ENCODE peak calls at places on chromosome 9, in five cellular contexts. I is Peyer's patch, V is sigmoid colon, Z is GM12865, A is testis. L is an unnamed sample.

GRCh38 chr9:69455311-69455710 is 130.3 kb downstream of the ENTREP1 start:
- DNase-seq in I (no peak), V (no peak), Z (no peak), A (no peak), L (no peak)

GRCh38 chr9:121447341-121447834 is 52.3 kb downstream of the GGTA1 start:
- DNase-seq in I (no peak), V (no peak), Z (no peak), A (no peak), L (no peak)

GRCh38 chr9:119074017-119074416 is 295.2 kb downstream of the BRINP1 start:
- DNase-seq in I (no peak), V (no peak), Z (peak), A (no peak), L (no peak)

GRCh38 chr9:88198346-88198807 is 60.1 kb upstream of the SPATA31C2 start:
- DNase-seq in I (no peak), V (no peak), Z (no peak), A (no peak), L (no peak)

GRCh38 chr9:114046237-114046755 is 31.8 kb downstream of the AMBP start:
- DNase-seq in I (no peak), V (no peak), Z (no peak), A (no peak), L (no peak)

GRCh38 chr9:21549251-21549765 is 67.2 kb upstream of the IFNE start:
- DNase-seq in I (no peak), V (no peak), Z (no peak), A (no peak), L (no peak)

GRCh38 chr9:374726-375125 is 160.1 kb downstream of the DOCK8 start:
- DNase-seq in I (no peak), V (no peak), Z (no peak), A (no peak), L (no peak)

GRCh38 chr9:6987381-6987780 is 229.6 kb downstream of the KDM4C start:
- DNase-seq in I (no peak), V (no peak), Z (no peak), A (no peak), L (no peak)

GRCh38 chr9:107422189-107422802 is 67.3 kb downstream of the KLF4 start:
- DNase-seq in I (no peak), V (peak), Z (peak), A (peak), L (no peak)

GRCh38 chr9:15373201-15373530 is 49.5 kb upstream of the SNAPC3 start:
- DNase-seq in I (no peak), V (no peak), Z (no peak), A (no peak), L (no peak)

GRCh38 chr9:69945671-69946141 is 97.9 kb upstream of the MAMDC2 start:
- DNase-seq in I (no peak), V (peak), Z (no peak), A (peak), L (no peak)

GRCh38 chr9:37032713-37033112 is 1.4 kb downstream of the PAX5 start:
- DNase-seq in I (peak), V (no peak), Z (peak), A (no peak), L (no peak)

GRCh38 chr9:123867034-123867433 is 62.9 kb downstream of the DENND1A start:
- DNase-seq in I (no peak), V (no peak), Z (no peak), A (no peak), L (no peak)

GRCh38 chr9:135485385-135485784 is 5.8 kb downstream of the PPP1R26 start:
- DNase-seq in I (no peak), V (no peak), Z (no peak), A (no peak), L (no peak)
- TF ChIP-seq CTCF in I (no peak), V (no peak), Z (no peak), A (no peak), L (no peak)

DNA sequence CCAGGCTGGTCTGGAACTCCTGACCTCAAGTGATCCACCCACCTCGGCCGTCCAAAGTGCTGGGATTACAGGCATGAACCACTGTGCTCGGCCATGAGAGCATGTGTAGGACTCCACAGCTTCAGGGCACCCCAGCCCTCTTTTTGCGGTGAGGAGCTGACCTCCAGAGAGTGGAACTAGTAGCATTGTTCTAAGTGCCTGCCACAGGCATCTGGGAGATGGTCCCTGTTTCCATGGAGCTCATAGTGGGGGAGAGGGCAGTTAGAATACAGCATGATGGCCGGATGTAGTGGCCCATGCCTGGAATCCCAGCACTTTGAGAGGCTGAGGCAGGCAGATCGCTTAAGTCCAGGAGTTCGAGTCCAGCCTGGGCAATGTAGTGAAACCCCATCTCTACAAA is 4.0 kb downstream of the ASS1 start:
- DNase-seq in I (no peak), V (no peak), Z (no peak), A (no peak), L (no peak)
- TF ChIP-seq CTCF in I (no peak), V (no peak), Z (no peak), A (no peak), L (no peak)

GRCh38 chr9:133768859-133769510 is 30.8 kb upstream of the SARDH start:
- DNase-seq in I (no peak), V (peak), Z (no peak), A (peak), L (peak)
- TF ChIP-seq CTCF in I (no peak), V (no peak), Z (no peak), A (no peak), L (no peak)

DNA sequence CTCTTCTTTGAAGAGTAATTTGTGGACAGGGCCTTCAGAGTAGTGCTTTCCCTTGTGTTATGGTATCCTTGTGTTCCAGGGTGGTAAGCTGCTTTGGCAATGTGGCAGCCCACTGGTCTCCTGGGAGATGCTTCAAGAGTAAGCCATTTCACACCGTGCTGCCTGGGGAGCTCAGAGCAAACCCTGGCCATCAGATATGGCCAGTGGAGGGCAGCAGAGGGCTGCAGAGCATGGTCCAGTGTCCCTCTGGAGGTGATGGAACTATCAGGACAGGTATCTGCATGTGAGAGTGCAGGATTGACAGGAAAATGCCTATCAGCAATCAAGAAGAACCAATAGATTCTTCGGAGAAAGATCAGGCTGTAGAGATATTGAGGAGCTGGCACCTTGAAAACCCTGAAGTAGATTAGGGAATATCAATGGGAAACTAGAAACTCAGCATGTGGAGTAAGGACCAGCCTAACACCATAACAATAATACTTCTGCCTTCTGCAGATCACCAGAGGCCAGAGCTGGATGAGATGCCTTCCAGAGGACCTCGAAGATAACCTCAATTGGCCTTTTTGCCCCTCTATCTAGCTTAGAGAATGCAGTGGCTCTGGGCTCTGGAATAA is 90.8 kb downstream of the PLPPR1 start:
- DNase-seq in I (no peak), V (no peak), Z (peak), A (peak), L (no peak)
- TF ChIP-seq CTCF in I (peak), V (no peak), Z (peak), A (peak), L (no peak)

GRCh38 chr9:73566627-73567026 is 415.0 kb downstream of the ANXA1 start:
- DNase-seq in I (no peak), V (no peak), Z (no peak), A (no peak), L (no peak)

GRCh38 chr9:73565026-73565425 is 413.4 kb downstream of the ANXA1 start:
- DNase-seq in I (no peak), V (no peak), Z (no peak), A (no peak), L (no peak)

DNA sequence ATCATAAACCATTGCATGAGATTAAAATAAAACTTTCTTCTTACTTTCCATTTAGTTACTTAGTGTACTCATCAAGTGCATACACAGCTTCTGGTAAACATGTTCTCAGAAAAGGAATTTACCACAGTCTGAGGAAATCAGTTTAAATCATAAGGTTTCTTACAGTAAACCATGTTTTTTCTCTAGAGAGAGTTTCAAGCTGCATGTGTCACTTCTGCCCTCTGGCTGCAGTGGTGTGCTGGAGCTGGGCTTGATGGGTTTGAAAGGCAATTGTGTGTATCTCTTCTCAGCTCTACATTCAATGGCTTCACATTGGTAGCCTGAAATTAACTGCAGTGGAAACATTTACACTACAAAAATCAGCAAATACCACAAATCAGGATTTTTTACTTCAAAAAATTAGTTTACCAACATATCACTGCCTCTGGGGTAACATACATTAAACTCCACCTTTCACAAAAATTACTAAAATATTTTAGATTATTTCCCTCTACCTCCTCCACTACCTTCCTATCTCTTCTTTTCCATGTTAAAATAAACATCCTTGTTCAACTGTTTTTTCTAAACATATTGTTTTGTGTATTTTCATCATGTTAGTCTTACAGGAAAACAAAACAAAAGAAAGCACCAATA is 414.3 kb downstream of the ANXA1 start:
- DNase-seq in I (no peak), V (no peak), Z (peak), A (peak), L (no peak)
- TF ChIP-seq CTCF in I (no peak), V (no peak), Z (peak), A (peak), L (no peak)

DNA sequence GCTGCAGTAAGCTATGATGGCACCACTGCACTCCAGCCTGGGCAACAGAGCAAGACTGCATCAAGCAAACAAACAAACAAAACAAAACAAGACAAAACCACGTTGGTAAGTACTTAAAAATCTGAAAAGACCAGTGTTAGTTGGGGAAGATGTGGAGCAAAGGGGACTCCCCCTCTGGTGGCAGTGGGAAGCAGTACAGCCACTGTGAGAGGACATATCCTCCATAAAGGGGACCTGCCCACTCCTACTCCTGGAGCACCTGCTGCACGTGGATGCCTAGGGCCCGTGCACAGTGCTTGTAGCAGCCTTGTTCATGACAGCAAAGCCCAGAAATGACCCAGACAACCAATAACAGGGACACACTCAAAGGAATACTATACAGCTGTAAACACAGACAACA is 17.0 kb upstream of the IPPK start:
- DNase-seq in I (no peak), V (no peak), Z (no peak), A (no peak), L (no peak)
- TF ChIP-seq CTCF in I (no peak), V (no peak), Z (no peak), A (no peak), L (no peak)

DNA sequence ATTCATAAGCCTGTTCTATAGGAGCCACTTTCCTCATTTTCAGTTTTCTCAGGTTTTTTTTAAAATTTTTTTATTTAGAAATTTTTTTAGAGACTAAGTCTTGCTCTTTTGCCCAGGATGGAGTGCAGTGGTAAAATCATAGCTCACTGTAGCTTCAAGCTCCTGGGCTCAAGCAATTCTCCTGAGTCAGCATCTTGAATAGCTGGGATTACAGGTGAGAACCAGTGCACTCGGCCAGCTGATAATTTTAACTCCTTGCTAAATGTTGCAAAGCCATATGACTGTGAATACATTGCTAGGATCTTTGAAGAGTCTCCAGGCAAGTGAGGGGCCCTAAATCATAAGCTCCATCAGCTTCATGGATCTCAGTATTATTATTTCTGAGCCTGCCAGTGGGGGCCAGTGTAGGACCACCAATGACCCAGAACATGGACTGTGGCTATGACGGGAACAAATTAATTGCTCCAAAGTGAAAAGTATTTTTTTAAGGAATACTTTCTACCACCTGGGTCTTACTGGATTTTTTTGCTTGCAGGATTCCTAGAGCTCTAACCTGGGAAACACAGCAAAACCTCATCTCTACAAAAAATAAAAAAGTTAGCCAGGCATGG is 5.7 kb upstream of the GAPVD1 start:
- DNase-seq in I (no peak), V (no peak), Z (no peak), A (no peak), L (no peak)
- TF ChIP-seq CTCF in I (peak), V (no peak), Z (peak), A (no peak), L (no peak)

GRCh38 chr9:135410831-135411473 is 68.6 kb upstream of the PPP1R26 start:
- DNase-seq in I (no peak), V (no peak), Z (no peak), A (no peak), L (no peak)
- TF ChIP-seq CTCF in I (no peak), V (no peak), Z (no peak), A (no peak), L (no peak)

GRCh38 chr9:97512966-97513560 is 11.6 kb downstream of the TMOD1 start:
- DNase-seq in I (no peak), V (no peak), Z (peak), A (no peak), L (no peak)
- TF ChIP-seq CTCF in I (no peak), V (no peak), Z (no peak), A (no peak), L (no peak)

GRCh38 chr9:91032056-91032455 is 230.4 kb downstream of the SYK start:
- DNase-seq in I (no peak), V (no peak), Z (no peak), A (no peak), L (no peak)

GRCh38 chr9:91033270-91033669 is 231.7 kb downstream of the SYK start:
- DNase-seq in I (no peak), V (no peak), Z (no peak), A (no peak), L (no peak)

GRCh38 chr9:91034976-91035824 is 233.6 kb downstream of the SYK start:
- DNase-seq in I (no peak), V (no peak), Z (peak), A (no peak), L (no peak)

GRCh38 chr9:91034521-91034920 is 232.9 kb downstream of the SYK start:
- DNase-seq in I (no peak), V (no peak), Z (no peak), A (no peak), L (no peak)

GRCh38 chr9:91033802-91034201 is 232.2 kb downstream of the SYK start:
- DNase-seq in I (peak), V (no peak), Z (peak), A (no peak), L (no peak)
- TF ChIP-seq CTCF in I (peak), V (no peak), Z (peak), A (no peak), L (no peak)

L was measured in natural killer cell.